ENCODE peak calls at places on chromosomes 6 and 20, in nine cellular contexts. Q is GOT3; H is NCI-H446; M is effector memory CD8-positive, alpha-beta T cell; A is tibial artery; P is NCI-H1417; Y is gastrocnemius medialis; F is LoVo; T is hepatocyte. S is an unnamed sample.

GRCh38 chr20:61252601-61253263 is 671 bp downstream of the CDH4 start:
- DNase-seq in Q (no peak), H (no peak), M (no peak), A (no peak), P (peak; percentile 75), Y (no peak), F (no peak), T (peak; percentile 29), S (no peak)

GRCh38 chr20:19658137-19658536 is 99.9 kb upstream of the RIN2 start:
- DNase-seq in Q (no peak), H (no peak), M (no peak), A (no peak), P (no peak), Y (no peak), F (no peak), T (no peak), S (no peak)

GRCh38 chr6:41769376-41769775 is 10.3 kb downstream of the FRS3 start:
- DNase-seq in Q (no peak), H (no peak), M (no peak), A (no peak), P (no peak), Y (no peak), F (no peak), T (no peak), S (no peak)

GRCh38 chr20:33411136-33411690 is 9.9 kb upstream of the CDK5RAP1 start:
- DNase-seq in Q (no peak), H (peak; percentile 47), M (no peak), A (no peak), P (no peak), Y (no peak), F (no peak), T (no peak), S (peak; percentile 38)

GRCh38 chr6:112086744-112087135 is 542 bp downstream of the TUBE1 start:
- DNase-seq in Q (no peak), H (no peak), M (no peak), A (no peak), P (peak; percentile 71), Y (no peak), F (peak; percentile 69), T (peak; percentile 46), S (no peak)

GRCh38 chr6:47353822-47354221 is 44.1 kb upstream of the TNFRSF21 start:
- DNase-seq in Q (no peak), H (no peak), M (no peak), A (no peak), P (no peak), Y (no peak), F (no peak), T (no peak), S (no peak)

GRCh38 chr20:745683-746301 is 22.5 kb downstream of the SLC52A3 start:
- DNase-seq in Q (no peak), H (no peak), M (no peak), A (no peak), P (no peak), Y (no peak), F (no peak), T (no peak), S (no peak)

GRCh38 chr6:125154184-125155135 is 887 bp downstream of the TPD52L1 start:
- DNase-seq in Q (no peak), H (peak; percentile 1), M (no peak), A (peak; percentile 70), P (no peak), Y (peak; percentile 57), F (peak; percentile 75), T (peak; percentile 69), S (no peak)

GRCh38 chr20:31913431-31914157 is 38.3 kb downstream of the PDRG1 start:
- DNase-seq in Q (no peak), H (no peak), M (no peak), A (no peak), P (no peak), Y (no peak), F (no peak), T (no peak), S (no peak)

GRCh38 chr6:34157851-34158250 is 12.0 kb upstream of the GRM4 start:
- DNase-seq in Q (no peak), H (no peak), M (no peak), A (peak; percentile 12), P (no peak), Y (no peak), F (no peak), T (no peak), S (no peak)

GRCh38 chr6:87237804-87238203 is 82.4 kb downstream of the ZNF292 start:
- DNase-seq in Q (no peak), H (peak; percentile 0), M (no peak), A (no peak), P (peak; percentile 4), Y (no peak), F (peak; percentile 37), T (no peak), S (no peak)

GRCh38 chr6:1995521-1996110 is 249.8 kb downstream of the GMDS start:
- DNase-seq in Q (no peak), H (no peak), M (no peak), A (no peak), P (no peak), Y (no peak), F (no peak), T (no peak), S (no peak)

GRCh38 chr6:142184332-142184731 is 37.3 kb downstream of the VTA1 start:
- DNase-seq in Q (no peak), H (no peak), M (no peak), A (no peak), P (no peak), Y (no peak), F (no peak), T (no peak), S (no peak)

GRCh38 chr6:141874930-141875602 is 257.7 kb upstream of the GJE1 start:
- DNase-seq in Q (no peak), H (no peak), M (no peak), A (no peak), P (no peak), Y (no peak), F (peak; percentile 4), T (no peak), S (no peak)

GRCh38 chr6:14758421-14759043 is 487.3 kb upstream of the JARID2 start:
- DNase-seq in Q (no peak), H (peak; percentile 5), M (no peak), A (no peak), P (peak; percentile 81), Y (no peak), F (no peak), T (peak; percentile 21), S (no peak)

GRCh38 chr6:150898390-150899170 is 33.1 kb downstream of the MTHFD1L start:
- DNase-seq in Q (no peak), H (no peak), M (no peak), A (no peak), P (no peak), Y (no peak), F (no peak), T (no peak), S (no peak)

GRCh38 chr6:128508588-128509296 is 11.7 kb downstream of the PTPRK start:
- DNase-seq in Q (no peak), H (no peak), M (no peak), A (no peak), P (no peak), Y (no peak), F (peak; percentile 80), T (peak; percentile 48), S (no peak)

GRCh38 chr20:16215056-16215455 is 358.2 kb downstream of the KIF16B start:
- DNase-seq in Q (no peak), H (no peak), M (no peak), A (no peak), P (no peak), Y (no peak), F (no peak), T (no peak), S (no peak)

GRCh38 chr20:57048027-57048869 is 218.2 kb downstream of the BMP7 start:
- DNase-seq in Q (no peak), H (no peak), M (no peak), A (peak; percentile 48), P (no peak), Y (no peak), F (no peak), T (peak; percentile 59), S (no peak)

GRCh38 chr6:39409889-39410288 is 87.4 kb upstream of the KCNK16 start:
- DNase-seq in Q (no peak), H (no peak), M (no peak), A (no peak), P (no peak), Y (no peak), F (no peak), T (no peak), S (no peak)

GRCh38 chr20:34472246-34472925 is 43.8 kb upstream of the DYNLRB1 start:
- DNase-seq in Q (no peak), H (no peak), M (no peak), A (no peak), P (no peak), Y (no peak), F (peak; percentile 60), T (peak; percentile 15), S (no peak)

GRCh38 chr6:131685266-131685780 is 15.9 kb downstream of the OR2A4 start:
- DNase-seq in Q (no peak), H (no peak), M (no peak), A (no peak), P (no peak), Y (no peak), F (no peak), T (no peak), S (no peak)

GRCh38 chr6:64170326-64170725 is 534.7 kb downstream of the PHF3 start:
- DNase-seq in Q (no peak), H (no peak), M (no peak), A (no peak), P (no peak), Y (no peak), F (no peak), T (no peak), S (no peak)

GRCh38 chr6:6661684-6662083 is 73.2 kb downstream of the LY86 start:
- DNase-seq in Q (no peak), H (peak; percentile 87), M (no peak), A (no peak), P (peak; percentile 88), Y (peak; percentile 40), F (no peak), T (peak; percentile 69), S (no peak)

GRCh38 chr6:93242049-93242448 is 177.3 kb downstream of the EPHA7 start:
- DNase-seq in Q (no peak), H (no peak), M (no peak), A (no peak), P (no peak), Y (no peak), F (no peak), T (no peak), S (no peak)

GRCh38 chr20:53679597-53680309 is 86.1 kb upstream of the ZNF217 start:
- DNase-seq in Q (no peak), H (no peak), M (no peak), A (no peak), P (no peak), Y (no peak), F (no peak), T (no peak), S (no peak)

GRCh38 chr20:64052987-64053840 is 3.8 kb upstream of the SOX18 start:
- DNase-seq in Q (no peak), H (no peak), M (no peak), A (no peak), P (no peak), Y (no peak), F (no peak), T (no peak), S (no peak)

GRCh38 chr6:11536795-11537194 is 754 bp upstream of the TMEM170B start:
- DNase-seq in Q (no peak), H (no peak), M (peak; percentile 1), A (no peak), P (peak; percentile 72), Y (peak; percentile 19), F (no peak), T (peak; percentile 12), S (no peak)

GRCh38 chr20:50144362-50144761 is 9.2 kb downstream of the PEDS1 start:
- DNase-seq in Q (peak; percentile 73), H (peak; percentile 25), M (no peak), A (peak; percentile 90), P (no peak), Y (peak; percentile 90), F (no peak), T (peak; percentile 71), S (no peak)

GRCh38 chr6:89887452-89888137 is 6.7 kb upstream of the GJA10 start:
- DNase-seq in Q (no peak), H (no peak), M (no peak), A (no peak), P (no peak), Y (no peak), F (no peak), T (no peak), S (no peak)

GRCh38 chr6:168261234-168261633 is 58.3 kb downstream of the DACT2 start:
- DNase-seq in Q (no peak), H (no peak), M (no peak), A (no peak), P (no peak), Y (no peak), F (no peak), T (no peak), S (no peak)